ENCODE peak calls at places on chromosome 12, in nine cellular contexts. U is breast epithelium, T is hepatocyte, H is AG04449, J is lower leg skin, I is HFFc6, B is osteocyte, L is thoracic aorta, W is H9. K is an unnamed sample.

GRCh38 chr12:95789126-95790024 is 1.2 kb downstream of the NTN4 start:
- DNase-seq in B (peak), U (no peak), T (peak), H (no peak), J (no peak), L (no peak), I (no peak), W (peak), K (no peak)

GRCh38 chr12:92654929-92655328 is 47.9 kb upstream of the PLEKHG7 start:
- DNase-seq in B (no peak), J (no peak), L (no peak), T (no peak), U (no peak), W (no peak), H (no peak), I (no peak), K (peak)

GRCh38 chr12:15838986-15839385 is 43.2 kb upstream of the STRAP start:
- DNase-seq in I (no peak), H (no peak), J (no peak), T (no peak), B (no peak), W (no peak), U (no peak), L (no peak), K (no peak)

GRCh38 chr12:91988076-91988475 is 157.6 kb downstream of the BTG1 start:
- DNase-seq in T (no peak), J (no peak), U (no peak), B (no peak), L (no peak), I (no peak), W (no peak), H (no peak), K (no peak)

GRCh38 chr12:30996255-30996654 is 69.7 kb downstream of the TSPAN11 start:
- DNase-seq in J (no peak), U (no peak), L (no peak), B (no peak), H (no peak), W (no peak), T (no peak), I (no peak), K (no peak)

GRCh38 chr12:129819391-129819790 is 84.4 kb downstream of the TMEM132D start:
- DNase-seq in J (no peak), U (no peak), H (no peak), B (no peak), W (no peak), I (no peak), L (no peak), T (no peak), K (no peak)

GRCh38 chr12:113641426-113641825 is 169.8 kb upstream of the LHX5 start:
- DNase-seq in J (no peak), H (no peak), L (no peak), I (no peak), W (no peak), U (no peak), B (no peak), T (no peak), K (no peak)

GRCh38 chr12:64611430-64612286 is 1.4 kb downstream of the RASSF3 start:
- DNase-seq in U (no peak), J (peak), H (no peak), L (no peak), T (peak), B (no peak), W (no peak), I (peak), K (no peak)

GRCh38 chr12:90645181-90645580 is 309.8 kb downstream of the CCER1 start:
- DNase-seq in T (no peak), W (no peak), B (no peak), U (no peak), L (no peak), H (no peak), J (no peak), I (no peak), K (no peak)

GRCh38 chr12:79555006-79555925 is 135.5 kb downstream of the PAWR start:
- DNase-seq in H (no peak), U (no peak), L (no peak), B (no peak), W (no peak), I (peak), J (no peak), T (peak), K (peak)
- TF ChIP-seq CTCF in H (peak), U (peak), L (peak), B (peak), W (peak), I (peak), J (no peak), T (peak), K (peak)

GRCh38 chr12:108240027-108240785 is 98.9 kb downstream of the CMKLR1 start:
- DNase-seq in W (peak), L (no peak), U (no peak), J (no peak), I (no peak), H (no peak), T (no peak), B (no peak), K (no peak)
- TF ChIP-seq CTCF in W (peak), L (no peak), U (no peak), J (no peak), I (no peak), H (no peak), T (no peak), B (no peak), K (no peak)

GRCh38 chr12:52692253-52692652 is 11.1 kb downstream of the KRT77 start:
- DNase-seq in L (no peak), I (no peak), T (no peak), H (no peak), J (no peak), W (peak), B (no peak), U (no peak), K (no peak)
- TF ChIP-seq CTCF in L (no peak), I (no peak), T (no peak), H (no peak), J (no peak), W (peak), B (no peak), U (no peak), K (peak)

GRCh38 chr12:117738233-117738632 is 230.6 kb downstream of the KSR2 start:
- DNase-seq in L (no peak), W (no peak), I (no peak), J (no peak), B (no peak), H (no peak), T (no peak), U (no peak), K (no peak)
- TF ChIP-seq CTCF in L (no peak), W (no peak), I (no peak), J (no peak), B (no peak), H (no peak), T (no peak), U (no peak), K (no peak)

GRCh38 chr12:6278439-6279255 is 31.8 kb upstream of the PLEKHG6 start:
- DNase-seq in U (peak), H (no peak), B (peak), I (peak), W (peak), T (peak), L (no peak), J (peak), K (no peak)
- TF ChIP-seq CTCF in U (peak), H (peak), B (peak), I (peak), W (peak), T (peak), L (peak), J (no peak), K (peak)

DNA sequence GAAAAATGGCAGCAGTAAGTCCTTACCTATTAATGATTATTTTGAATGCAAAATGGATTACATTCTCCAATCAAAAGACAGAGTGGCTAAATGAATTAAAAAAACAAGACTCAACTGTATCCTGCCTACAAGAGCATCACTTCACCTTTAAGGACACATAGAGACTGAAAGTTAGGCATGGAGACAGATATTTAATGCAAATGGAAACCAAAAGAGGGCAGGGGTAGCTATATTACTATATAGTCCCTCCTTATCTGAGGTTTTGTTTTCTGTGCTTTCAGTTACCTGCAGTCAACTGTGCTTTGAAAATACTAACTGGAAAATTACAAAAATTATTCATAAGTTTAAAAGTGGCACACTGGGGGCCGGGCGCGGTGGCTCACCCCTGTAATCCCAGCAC is 17.2 kb downstream of the NECAP1 start:
- DNase-seq in L (no peak), I (no peak), T (no peak), U (no peak), B (no peak), H (no peak), W (no peak), J (no peak), K (no peak)
- TF ChIP-seq CTCF in L (no peak), I (no peak), T (no peak), U (no peak), B (no peak), H (no peak), W (no peak), J (no peak), K (no peak)

GRCh38 chr12:14656846-14657245 is 39.6 kb downstream of the GUCY2C start:
- DNase-seq in H (no peak), T (no peak), B (no peak), L (no peak), W (peak), U (no peak), J (no peak), I (no peak), K (no peak)

GRCh38 chr12:14651371-14651770 is 45.0 kb downstream of the GUCY2C start:
- DNase-seq in W (no peak), J (no peak), B (no peak), L (no peak), H (no peak), I (no peak), T (no peak), U (no peak), K (no peak)

GRCh38 chr12:14654416-14654815 is 42.0 kb downstream of the GUCY2C start:
- DNase-seq in T (no peak), B (no peak), H (no peak), U (no peak), I (no peak), J (no peak), W (no peak), L (no peak), K (no peak)

GRCh38 chr12:14654842-14655241 is 41.6 kb downstream of the GUCY2C start:
- DNase-seq in B (no peak), L (no peak), H (no peak), I (no peak), T (no peak), W (no peak), J (no peak), U (no peak), K (no peak)

GRCh38 chr12:14655284-14655683 is 41.1 kb downstream of the GUCY2C start:
- DNase-seq in W (no peak), L (no peak), H (no peak), U (no peak), B (no peak), T (no peak), I (no peak), J (no peak), K (no peak)
- TF ChIP-seq CTCF in W (peak), L (no peak), H (no peak), U (no peak), B (no peak), T (no peak), I (no peak), J (no peak), K (no peak)

GRCh38 chr12:14618990-14619389 is 51.3 kb upstream of the PLBD1 start:
- DNase-seq in U (no peak), B (no peak), H (no peak), T (no peak), L (no peak), I (no peak), J (no peak), W (no peak), K (no peak)
- TF ChIP-seq CTCF in U (peak), B (peak), H (peak), T (peak), L (peak), I (peak), J (no peak), W (peak), K (peak)

DNA sequence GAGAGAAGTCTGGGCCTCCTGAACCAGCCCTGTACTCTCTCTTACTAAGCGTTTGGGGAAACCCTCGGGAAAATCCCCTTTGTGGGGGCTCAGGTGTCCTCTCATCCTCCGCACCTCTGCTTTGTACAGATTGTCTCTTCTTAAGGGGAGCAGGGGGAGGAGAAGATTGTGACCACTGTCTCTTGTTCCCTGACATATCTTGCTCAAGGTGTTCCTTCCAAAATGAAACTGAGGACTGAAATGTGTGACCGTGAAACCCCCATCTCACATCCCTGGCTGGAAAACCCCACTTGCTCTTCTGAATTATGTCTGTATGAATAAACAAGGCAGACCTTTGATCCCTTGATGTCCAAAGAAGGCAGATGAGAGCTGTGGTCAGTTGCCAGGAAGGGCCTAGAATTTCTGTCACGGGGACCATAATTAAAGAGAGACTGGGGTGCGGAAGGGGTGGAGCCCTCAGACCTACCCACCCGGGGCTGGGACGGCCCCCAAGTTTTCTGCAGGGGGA is 369.8 kb downstream of the AACS start:
- DNase-seq in I (no peak), H (no peak), W (peak), B (no peak), T (no peak), U (no peak), L (no peak), J (no peak), K (no peak)
- TF ChIP-seq CTCF in I (no peak), H (no peak), W (no peak), B (no peak), T (no peak), U (no peak), L (no peak), J (no peak), K (no peak)

K was measured in AG09309.